ENCODE peak calls at places on chromosomes 4 and X, in five cellular contexts. Z is DND-41; P is CD8-positive, alpha-beta T cell; H is PC-3; M is thoracic aorta. Y is an unnamed sample. For H3K4me1, the result is how much of the 10 kb centered on the place peaks cover.

GRCh38 chr4:39950861-39951481 is 26.7 kb downstream of the PDS5A start:
- DNase-seq in M (no peak), P (no peak), Z (no peak), H (no peak), Y (no peak)

GRCh38 chrX:41010188-41010846 is 74.9 kb upstream of the USP9X start:
- DNase-seq in M (peak), Z (no peak), H (peak), P (peak), Y (peak)

GRCh38 chr4:35151816-35152572 is 1092.3 kb downstream of the ARAP2 start:
- DNase-seq in H (peak), M (no peak), P (no peak), Z (no peak), Y (no peak)

GRCh38 chr4:67103001-67103737 is 442.1 kb downstream of the CENPC start:
- DNase-seq in M (no peak), H (peak), P (no peak), Z (no peak), Y (no peak)

GRCh38 chrX:44245730-44246129 is 97.7 kb downstream of the EFHC2 start:
- DNase-seq in H (no peak), Z (no peak), P (peak), M (no peak), Y (peak)

GRCh38 chrX:38699116-38699515 is 102.1 kb upstream of the MID1IP1 start:
- DNase-seq in Z (no peak), P (no peak), H (no peak), M (no peak), Y (no peak)

GRCh38 chr4:145735330-145735638 is 55.3 kb downstream of the C4orf51 start:
- DNase-seq in Z (no peak), H (peak), M (no peak), P (no peak), Y (no peak)

GRCh38 chrX:136765957-136766356 is 14.8 kb downstream of the ARHGEF6 start:
- DNase-seq in Z (no peak), M (no peak), P (no peak), H (no peak), Y (no peak)

GRCh38 chr4:144754562-144755410 is 108.8 kb downstream of the HHIP start:
- DNase-seq in M (no peak), P (no peak), Z (no peak), H (peak), Y (no peak)

GRCh38 chrX:74449322-74449936 is 28.1 kb downstream of the SLC16A2 start:
- DNase-seq in H (peak), Z (peak), M (no peak), P (peak), Y (peak)

GRCh38 chr4:26140150-26140898 is 180.5 kb upstream of the RBPJ start:
- DNase-seq in Z (no peak), M (no peak), H (no peak), P (no peak), Y (no peak)

GRCh38 chr4:145186719-145187118 is 6.3 kb upstream of the OTUD4 start:
- DNase-seq in Z (no peak), H (no peak), P (no peak), M (no peak), Y (no peak)

GRCh38 chr4:95637047-95637600 is 88.4 kb upstream of the UNC5C start:
- DNase-seq in H (peak), P (no peak), Z (no peak), M (no peak), Y (no peak)

GRCh38 chr4:32462944-32463343 is 1742.8 kb downstream of the PCDH7 start:
- DNase-seq in P (no peak), H (peak), M (no peak), Z (no peak), Y (no peak)

GRCh38 chr4:32455231-32455630 is 1735.1 kb downstream of the PCDH7 start:
- DNase-seq in Z (no peak), M (no peak), P (no peak), H (peak), Y (no peak)

DNA sequence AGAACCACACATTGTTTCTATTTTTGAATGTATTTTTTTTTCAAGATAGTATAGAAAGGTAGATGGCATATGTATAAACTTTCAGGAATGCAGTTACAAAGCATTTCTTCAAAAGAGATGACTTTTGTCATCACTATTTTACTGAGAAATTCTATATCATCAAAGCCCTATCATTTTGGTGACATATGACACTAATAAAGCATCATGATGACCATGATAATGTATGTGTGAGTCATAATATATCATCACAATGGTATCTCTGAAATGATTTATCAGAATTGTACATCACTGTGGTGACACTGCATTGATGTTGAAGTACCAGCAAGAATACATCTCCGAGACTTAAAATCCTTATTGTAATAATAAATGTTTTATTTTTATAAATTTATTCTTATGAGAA is 1740.8 kb downstream of the PCDH7 start:
- DNase-seq in H (no peak), M (no peak), P (no peak), Z (no peak), Y (no peak)
- H3K4me1 ChIP-seq in H (under half), M (under half), P (under half), Z (under half), Y (under half)

GRCh38 chr4:926538-926937 is 5.6 kb downstream of the GAK start:
- DNase-seq in M (no peak), H (peak), P (no peak), Z (no peak), Y (no peak)
- H3K4me1 ChIP-seq in M (under half), H (under half), P (half or more), Z (under half), Y (half or more)

DNA sequence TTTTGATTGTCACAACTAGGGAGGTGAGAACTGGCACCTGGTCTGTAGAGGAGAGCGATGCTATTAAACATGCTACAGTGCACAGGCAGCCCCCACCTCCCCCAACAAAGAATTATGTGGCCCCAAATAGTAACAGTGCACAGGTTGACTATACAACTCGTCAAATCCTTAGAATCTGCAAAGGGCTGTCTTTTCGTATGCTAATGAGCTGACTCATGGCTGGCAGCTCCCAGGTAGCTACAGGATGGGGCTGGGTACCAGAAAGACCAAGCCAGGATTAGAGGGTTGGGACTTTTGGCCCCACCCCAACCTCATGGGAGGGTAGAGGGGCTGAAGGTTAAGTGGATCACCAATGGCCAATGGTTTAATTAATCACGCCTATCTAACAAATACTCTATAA is 104.7 kb upstream of the SORBS2 start:
- DNase-seq in H (no peak), M (no peak), P (no peak), Z (no peak), Y (no peak)
- H3K4me1 ChIP-seq in H (under half), M (under half), P (under half), Z (under half), Y (under half)

GRCh38 chrX:49282647-49283011 is 13.0 kb downstream of the PPP1R3F start:
- DNase-seq in M (no peak), H (no peak), P (no peak), Z (no peak), Y (no peak)

GRCh38 chrX:49276207-49276606 is 6.6 kb downstream of the PPP1R3F start:
- DNase-seq in Z (no peak), H (no peak), M (no peak), P (no peak), Y (no peak)

GRCh38 chrX:49276671-49277519 is 7.3 kb downstream of the PPP1R3F start:
- DNase-seq in Z (no peak), H (no peak), P (no peak), M (no peak), Y (no peak)

GRCh38 chrX:49277520-49277799 is 7.9 kb downstream of the PPP1R3F start:
- DNase-seq in P (no peak), H (no peak), Z (no peak), M (no peak), Y (no peak)

DNA sequence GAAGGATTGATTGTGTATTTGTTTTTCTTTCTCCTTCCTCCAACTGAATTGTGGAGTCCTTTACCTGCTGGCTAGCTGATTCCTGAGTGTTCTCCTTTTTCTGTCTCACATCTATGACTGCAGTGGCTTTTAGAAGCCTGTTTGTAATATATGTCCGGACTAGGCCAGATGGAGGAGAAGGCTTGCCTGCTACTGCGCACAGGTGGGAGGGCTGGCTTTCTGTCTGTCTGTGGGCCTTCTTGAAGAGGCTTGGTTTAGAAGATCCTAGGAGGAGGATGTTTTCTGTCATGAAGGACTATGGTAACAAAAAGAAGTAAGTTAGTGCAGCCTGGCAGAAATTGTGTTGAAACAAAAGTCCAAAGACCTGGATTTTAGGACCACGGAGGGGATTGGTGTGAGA is 8.5 kb downstream of the PPP1R3F start:
- DNase-seq in M (no peak), Z (no peak), H (no peak), P (no peak), Y (no peak)
- H3K4me1 ChIP-seq in M (under half), Z (under half), H (under half), P (half or more), Y (half or more)

DNA sequence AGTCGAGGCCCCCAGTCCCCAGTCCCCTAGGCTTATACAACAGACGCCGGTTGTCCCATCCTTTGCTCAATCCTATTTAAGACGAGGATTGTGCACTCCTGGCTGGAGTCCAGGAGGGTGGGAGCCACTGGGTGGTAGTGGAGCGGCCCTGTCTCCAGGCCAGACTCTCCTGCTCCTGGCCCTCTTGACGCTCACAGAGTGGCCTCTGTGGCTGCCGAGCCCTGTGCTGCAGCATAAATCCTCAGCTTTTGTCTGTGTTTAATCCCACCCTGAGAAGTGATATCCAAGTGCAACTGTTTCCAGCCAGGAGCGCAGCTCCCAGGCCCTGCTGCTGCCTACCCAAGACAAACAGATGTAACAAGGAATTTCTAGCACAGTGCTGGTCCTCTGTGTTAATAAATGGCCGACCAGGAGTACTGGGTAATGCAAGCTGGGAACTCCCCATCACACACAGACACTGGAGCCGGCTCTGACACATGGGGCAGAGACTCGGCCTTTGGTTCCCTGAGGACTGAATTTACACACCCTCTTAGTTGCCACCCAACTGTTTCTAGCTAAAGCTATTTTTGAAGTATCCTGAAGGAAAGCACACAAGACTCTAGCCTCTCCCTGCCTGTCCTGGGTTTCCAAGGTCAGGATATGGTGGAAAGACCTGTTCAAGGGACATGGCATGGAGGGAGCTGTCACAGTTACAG is 85.3 kb downstream of the GATB start:
- DNase-seq in Z (no peak), H (no peak), M (no peak), P (no peak), Y (no peak)
- H3K4me1 ChIP-seq in Z (under half), H (under half), M (under half), P (under half), Y (under half)